ENCODE peak calls at places on chromosomes 1 and 21, in nine cellular contexts. U is prostate gland, N is suprapubic skin, P is esophagus squamous epithelium, X is IMR-90, A is body of pancreas, D is A549, I is ovary, G is stomach. M is an unnamed sample.
A peak's percentile ranks its signal among the peaks of the same experiment; 100 is the strongest.

GRCh38 chr21:29218749-29219148 is 80.0 kb upstream of the BACH1 start:
- DNase-seq in U (peak; percentile 79), N (no peak), P (no peak), X (no peak), A (peak; percentile 45), D (no peak), I (no peak), G (no peak), M (no peak)

GRCh38 chr1:93751391-93752250 is 70.0 kb upstream of the BCAR3 start:
- DNase-seq in U (peak; percentile 26), N (no peak), P (no peak), X (no peak), A (no peak), D (no peak), I (no peak), G (no peak), M (peak; percentile 77)

GRCh38 chr1:78075621-78076020 is 29.9 kb downstream of the GIPC2 start:
- DNase-seq in U (no peak), N (no peak), P (no peak), X (peak; percentile 26), A (no peak), D (no peak), I (no peak), G (no peak), M (no peak)

GRCh38 chr1:172499636-172500141 is 33.3 kb upstream of the SUCO start:
- DNase-seq in U (peak; percentile 20), N (peak; percentile 56), P (no peak), X (no peak), A (peak; percentile 56), D (peak; percentile 56), I (no peak), G (no peak), M (no peak)

GRCh38 chr1:46285730-46286477 is 17.5 kb downstream of the LRRC41 start:
- DNase-seq in U (no peak), N (no peak), P (no peak), X (no peak), A (no peak), D (no peak), I (no peak), G (no peak), M (no peak)

GRCh38 chr1:29556657-29557056 is 320.3 kb downstream of the PTPRU start:
- DNase-seq in U (no peak), N (peak; percentile 42), P (no peak), X (no peak), A (no peak), D (no peak), I (no peak), G (no peak), M (no peak)

GRCh38 chr21:31895069-31895851 is 22.4 kb downstream of the HUNK start:
- DNase-seq in U (no peak), N (no peak), P (no peak), X (peak; percentile 34), A (no peak), D (no peak), I (no peak), G (no peak), M (no peak)

GRCh38 chr21:39029086-39029772 is 154.0 kb downstream of the PSMG1 start:
- DNase-seq in U (no peak), N (no peak), P (no peak), X (peak; percentile 83), A (no peak), D (no peak), I (no peak), G (no peak), M (no peak)

GRCh38 chr1:210360852-210361477 is 32.3 kb downstream of the HHAT start:
- DNase-seq in U (no peak), N (no peak), P (no peak), X (peak; percentile 74), A (peak; percentile 7), D (peak; percentile 45), I (no peak), G (no peak), M (no peak)

GRCh38 chr1:169348356-169349036 is 19.1 kb downstream of the NME7 start:
- DNase-seq in U (peak; percentile 12), N (no peak), P (no peak), X (peak; percentile 68), A (peak; percentile 21), D (peak; percentile 65), I (no peak), G (no peak), M (no peak)

GRCh38 chr1:226541631-226542622 is 6.6 kb upstream of the STUM start:
- DNase-seq in U (no peak), N (no peak), P (no peak), X (no peak), A (peak; percentile 68), D (no peak), I (peak; percentile 39), G (peak; percentile 66), M (peak; percentile 61)

GRCh38 chr21:28018741-28019669 is 973.7 kb downstream of the LTN1 start:
- DNase-seq in U (no peak), N (no peak), P (no peak), X (peak; percentile 5), A (peak; percentile 46), D (no peak), I (no peak), G (no peak), M (no peak)

GRCh38 chr1:200180821-200181220 is 153.3 kb downstream of the NR5A2 start:
- DNase-seq in U (no peak), N (no peak), P (no peak), X (peak; percentile 59), A (peak; percentile 59), D (peak; percentile 78), I (no peak), G (no peak), M (no peak)

GRCh38 chr1:44417351-44418021 is 12.4 kb downstream of the RNF220 start:
- DNase-seq in U (no peak), N (no peak), P (no peak), X (no peak), A (peak; percentile 23), D (no peak), I (no peak), G (peak; percentile 33), M (peak; percentile 45)

GRCh38 chr1:245827306-245827705 is 672.5 kb downstream of the KIF26B start:
- DNase-seq in U (no peak), N (no peak), P (no peak), X (no peak), A (no peak), D (no peak), I (no peak), G (no peak), M (no peak)

GRCh38 chr1:117093091-117093534 is 28.4 kb downstream of the TRIM45 start:
- DNase-seq in U (no peak), N (no peak), P (no peak), X (peak; percentile 100), A (peak; percentile 14), D (peak; percentile 40), I (no peak), G (peak; percentile 31), M (no peak)
- TF ChIP-seq POLR2A in U (no peak), N (no peak), P (no peak), X (peak; percentile 39), A (no peak), D (no peak), I (no peak), G (no peak), M (no peak)

DNA sequence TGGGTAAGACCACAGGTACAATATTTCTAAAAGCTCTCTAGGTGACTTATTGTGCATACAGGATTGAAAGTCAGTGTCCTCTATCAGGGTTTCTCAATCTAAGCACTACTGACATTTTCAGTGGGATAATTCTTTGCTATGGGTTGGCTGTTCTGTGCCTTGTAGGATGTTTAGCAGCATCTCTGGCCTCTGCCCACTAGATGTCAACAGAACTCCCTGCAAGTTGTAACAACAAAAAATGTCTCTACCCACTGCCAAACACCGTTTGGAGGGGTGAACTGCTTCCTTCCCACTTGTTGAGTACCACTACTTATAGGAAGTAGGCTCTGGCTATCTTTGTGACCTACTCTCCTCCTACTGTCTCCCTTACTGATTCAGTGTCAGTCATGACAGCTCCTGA is 90.1 kb upstream of the ZRANB2 start:
- DNase-seq in U (no peak), N (no peak), P (no peak), X (no peak), A (no peak), D (no peak), I (no peak), G (no peak), M (peak; percentile 37)
- TF ChIP-seq CTCF in U (no peak), N (no peak), P (no peak), X (no peak), A (no peak), D (no peak), I (no peak), G (no peak), M (no peak)

GRCh38 chr1:87754036-87754603 is 425.4 kb downstream of the LMO4 start:
- DNase-seq in U (no peak), N (no peak), P (no peak), X (peak; percentile 61), A (no peak), D (peak; percentile 11), I (no peak), G (no peak), M (no peak)
- H3K27ac ChIP-seq in U (no peak overlapping the region), N (no peak overlapping the region), P (no peak overlapping the region), X (no peak overlapping the region), A (no peak overlapping the region), D (no peak overlapping the region), I (no peak overlapping the region), G (no peak overlapping the region), M (no peak overlapping the region)

GRCh38 chr1:234214911-234215892 is 158.1 kb upstream of the COA6 start:
- DNase-seq in U (peak; percentile 74), N (no peak), P (no peak), X (no peak), A (peak; percentile 85), D (no peak), I (no peak), G (peak; percentile 64), M (no peak)

GRCh38 chr1:234213576-234214128 is 159.6 kb upstream of the COA6 start:
- DNase-seq in U (no peak), N (no peak), P (no peak), X (no peak), A (no peak), D (no peak), I (no peak), G (no peak), M (no peak)

GRCh38 chr1:234212764-234213406 is 160.4 kb upstream of the COA6 start:
- DNase-seq in U (no peak), N (no peak), P (no peak), X (peak; percentile 26), A (peak; percentile 71), D (peak; percentile 53), I (no peak), G (no peak), M (no peak)

GRCh38 chr1:234216116-234216703 is 157.0 kb upstream of the COA6 start:
- DNase-seq in U (no peak), N (no peak), P (no peak), X (no peak), A (no peak), D (no peak), I (no peak), G (no peak), M (no peak)

DNA sequence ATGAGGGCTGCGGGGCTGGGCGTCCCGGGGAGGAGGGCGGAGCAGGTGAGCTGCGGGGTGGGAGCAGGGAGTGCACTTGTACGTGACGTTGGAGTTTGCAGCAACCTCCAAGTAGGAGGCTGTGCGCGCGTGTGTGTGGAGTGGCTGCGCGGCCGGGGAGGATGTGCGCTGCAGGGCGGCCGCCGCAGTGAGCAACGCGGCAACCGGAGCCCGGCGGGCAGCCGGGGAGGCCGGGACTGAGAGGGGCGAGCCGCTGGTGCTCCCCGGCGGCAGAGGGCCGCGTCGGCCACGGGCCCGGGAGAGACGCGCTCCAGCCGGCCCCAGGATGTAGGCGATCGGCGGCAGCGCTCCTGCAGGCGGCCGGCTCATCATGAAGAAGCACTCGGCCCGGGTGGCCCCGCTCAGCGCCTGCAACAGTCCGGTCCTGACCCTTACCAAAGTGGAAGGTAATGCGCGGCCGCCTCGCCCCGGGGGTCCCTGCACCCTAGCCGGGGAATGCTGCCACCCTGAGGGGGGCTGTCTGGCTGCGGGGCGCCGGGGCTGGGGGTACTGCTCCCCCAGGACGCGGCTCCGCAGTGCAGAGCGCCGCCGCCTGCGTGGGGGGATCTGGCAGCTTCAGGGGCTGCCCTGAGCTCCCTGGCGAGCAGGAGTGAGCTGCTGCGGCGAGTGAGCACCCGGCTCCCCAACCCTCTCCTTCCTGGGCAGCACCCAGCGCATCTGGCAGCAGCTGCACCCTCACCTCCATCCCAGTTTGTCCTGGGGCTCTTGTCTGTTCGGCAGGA is 158.9 kb upstream of the COA6 start:
- DNase-seq in U (peak; percentile 28), N (no peak), P (no peak), X (peak; percentile 7), A (peak; percentile 62), D (no peak), I (no peak), G (no peak), M (peak; percentile 23)
- TF ChIP-seq POLR2A in U (peak; percentile 47), N (no peak), P (no peak), X (no peak), A (peak; percentile 9), D (no peak), I (no peak), G (no peak), M (no peak)

M was measured in testis.